ENCODE peak calls at places on chromosomes 3 and 15, in ten cellular contexts. A is transverse colon; D is brain microvascular endothelial cell; B is endothelial cell; F is tibial artery; N is CD8-positive, alpha-beta T cell; Q is Panc1; E is neural progenitor cell; M is HFFc6; S is NB4. W is an unnamed sample.

GRCh38 chr3:124701687-124702086 is 28.6 kb upstream of the UMPS start:
- DNase-seq in A (no peak), D (peak), B (no peak), F (no peak), N (no peak), Q (no peak), E (no peak), M (peak), S (no peak), W (no peak)

GRCh38 chr15:55250392-55250791 is 39.2 kb downstream of the RAB27A start:
- DNase-seq in A (peak), D (no peak), B (no peak), F (no peak), N (no peak), Q (peak), E (no peak), M (peak), S (peak), W (no peak)

GRCh38 chr3:105369501-105370371 is 3.0 kb downstream of the ALCAM start:
- DNase-seq in A (peak), D (peak), B (peak), F (peak), N (peak), Q (peak), E (peak), M (peak), S (peak), W (peak)

GRCh38 chr3:151165221-151165620 is 37.8 kb downstream of the GPR171 start:
- DNase-seq in A (no peak), D (no peak), B (no peak), F (no peak), N (no peak), Q (no peak), E (no peak), M (no peak), S (no peak), W (no peak)

GRCh38 chr3:144054766-144055165 is 83.1 kb downstream of the DIPK2A start:
- DNase-seq in A (no peak), D (no peak), B (no peak), F (no peak), N (no peak), Q (no peak), E (no peak), M (no peak), S (no peak), W (no peak)

GRCh38 chr3:196080997-196081833 is 675 bp downstream of the TFRC start:
- DNase-seq in A (peak), D (peak), B (peak), F (peak), N (peak), Q (no peak), E (peak), M (peak), S (peak), W (peak)

GRCh38 chr3:38454179-38454883 is 641 bp downstream of the ACVR2B start:
- DNase-seq in A (peak), D (no peak), B (peak), F (peak), N (no peak), Q (no peak), E (peak), M (no peak), S (peak), W (no peak)

GRCh38 chr3:94226058-94226457 is 163.2 kb downstream of the NSUN3 start:
- DNase-seq in A (no peak), D (peak), B (no peak), F (no peak), N (no peak), Q (peak), E (no peak), M (peak), S (no peak), W (no peak)

GRCh38 chr3:182671942-182672341 is 121.4 kb upstream of the ATP11B start:
- DNase-seq in A (no peak), D (peak), B (no peak), F (no peak), N (no peak), Q (no peak), E (no peak), M (peak), S (no peak), W (no peak)

GRCh38 chr15:66777596-66778313 is 75.7 kb downstream of the SMAD6 start:
- DNase-seq in A (no peak), D (no peak), B (no peak), F (peak), N (no peak), Q (no peak), E (no peak), M (no peak), S (no peak), W (no peak)

GRCh38 chr3:11944052-11944673 is 60.0 kb upstream of the SYN2 start:
- DNase-seq in A (peak), D (peak), B (peak), F (no peak), N (no peak), Q (peak), E (peak), M (peak), S (peak), W (no peak)
- TF ChIP-seq CTCF in A (peak), D (peak), B (peak), F (no peak), N (no peak), Q (peak), E (peak), M (peak), S (peak), W (no peak)

GRCh38 chr3:41076399-41076798 is 122.9 kb upstream of the CTNNB1 start:
- DNase-seq in A (no peak), D (no peak), B (no peak), F (no peak), N (no peak), Q (no peak), E (no peak), M (no peak), S (no peak), W (no peak)

GRCh38 chr3:41073190-41073589 is 126.1 kb upstream of the CTNNB1 start:
- DNase-seq in A (no peak), D (peak), B (no peak), F (no peak), N (no peak), Q (no peak), E (no peak), M (no peak), S (no peak), W (no peak)

DNA sequence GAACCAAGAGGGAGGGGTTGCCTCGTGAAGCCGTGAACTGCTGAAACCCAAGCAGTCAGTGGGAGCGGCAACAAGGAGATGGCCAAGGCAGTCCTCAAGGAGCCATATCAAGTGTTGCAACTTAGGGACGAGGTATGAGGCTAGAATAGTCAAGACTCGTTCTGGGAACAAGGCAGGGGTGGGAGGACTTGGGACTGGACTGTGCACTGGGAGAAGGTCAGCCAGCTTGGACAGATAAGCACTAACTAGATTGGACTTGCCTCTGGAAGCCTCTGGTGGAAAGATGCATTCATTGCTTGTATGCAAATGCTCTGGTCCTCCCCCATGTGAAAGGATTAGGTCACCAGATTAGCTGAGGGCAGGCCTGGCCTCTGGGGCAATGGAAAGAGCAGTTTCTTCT is 123.3 kb upstream of the CTNNB1 start:
- DNase-seq in A (no peak), D (peak), B (no peak), F (peak), N (no peak), Q (no peak), E (peak), M (no peak), S (no peak), W (no peak)
- TF ChIP-seq CTCF in A (no peak), D (peak), B (no peak), F (no peak), N (no peak), Q (no peak), E (no peak), M (no peak), S (no peak), W (no peak)

DNA sequence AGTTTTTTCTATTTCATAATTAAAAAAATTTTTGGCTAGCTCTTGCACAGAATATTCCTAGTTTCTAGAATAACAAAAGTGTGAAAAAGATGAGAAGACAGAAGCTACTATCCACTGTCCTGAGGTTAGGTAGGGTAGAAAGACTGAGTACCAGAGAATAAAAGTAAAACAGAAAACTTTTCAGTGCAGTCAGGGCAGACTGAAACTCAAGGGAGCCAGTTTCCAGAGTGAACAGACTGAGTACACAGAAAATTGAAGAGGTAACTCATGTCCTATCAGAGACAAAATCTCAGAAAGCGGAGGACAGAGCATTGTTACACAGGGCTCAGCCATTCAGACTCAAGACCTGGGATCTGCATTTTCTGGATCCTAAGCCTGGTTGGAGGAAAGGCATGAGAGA is 8.8 kb upstream of the FBXO40 start:
- DNase-seq in A (no peak), D (no peak), B (no peak), F (no peak), N (no peak), Q (no peak), E (no peak), M (no peak), S (no peak), W (no peak)
- TF ChIP-seq CTCF in A (no peak), D (no peak), B (no peak), F (no peak), N (no peak), Q (no peak), E (no peak), M (no peak), S (no peak), W (no peak)

DNA sequence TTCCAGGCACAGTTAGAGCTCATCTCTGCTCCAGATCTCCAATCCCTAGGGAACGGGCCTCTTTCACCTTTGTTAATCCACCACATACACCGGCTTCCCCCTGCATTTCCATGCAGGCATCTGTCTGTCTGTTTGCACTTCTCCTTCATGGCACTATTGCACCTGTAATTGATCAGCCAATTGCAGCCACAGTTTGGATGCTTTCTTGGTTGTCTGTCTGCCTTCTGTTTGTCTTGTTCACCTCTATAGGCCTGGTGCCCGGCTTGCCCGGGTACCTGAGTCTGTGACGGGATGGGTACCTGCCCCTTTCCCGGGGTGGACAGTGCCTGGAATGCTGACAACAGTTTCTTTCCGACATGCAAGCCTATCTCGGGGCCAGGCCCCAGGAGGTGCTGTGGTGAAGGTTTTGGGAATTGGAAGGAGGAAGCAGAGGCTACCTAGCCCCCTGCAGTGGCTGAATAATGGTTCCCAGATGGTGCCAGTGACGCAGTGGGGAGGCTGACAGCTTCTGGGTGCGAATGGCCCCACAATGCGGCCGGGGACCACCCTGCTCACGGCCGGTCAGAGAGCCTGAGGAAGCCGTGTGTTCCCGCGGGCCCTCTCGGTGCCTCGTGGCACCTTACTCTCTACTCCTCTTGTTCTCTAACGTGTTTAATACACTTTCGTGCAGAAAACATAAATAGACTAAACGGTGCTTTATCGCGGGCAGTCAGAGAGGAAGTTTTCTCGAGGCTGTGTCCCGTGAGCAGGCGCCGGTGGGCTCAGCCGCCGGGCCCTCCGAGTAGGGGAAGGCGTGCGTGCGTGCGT is 31.3 kb upstream of the RAB6B start:
- DNase-seq in A (no peak), D (no peak), B (no peak), F (peak), N (no peak), Q (no peak), E (peak), M (no peak), S (no peak), W (no peak)
- TF ChIP-seq CTCF in A (no peak), D (peak), B (no peak), F (no peak), N (no peak), Q (no peak), E (peak), M (no peak), S (no peak), W (no peak)

W was measured in natural killer cell.